ENCODE peak calls at places on chromosomes 11 and 22, in ten cellular contexts. One of them, this sample, is unnamed.

GRCh38 chr11:31825453-31826391 is 14.6 kb upstream of the PAX6 start:
- DNase-seq in heart left ventricle: no peak
- DNase-seq in naive thymus-derived CD4-positive, alpha-beta T cell: no peak
- DNase-seq in tibial artery: no peak
- DNase-seq in uterus: no peak
- DNase-seq in substantia nigra: no peak
- DNase-seq in heart right ventricle: no peak
- DNase-seq in body of pancreas: no peak
- DNase-seq in AG04450: no peak
- DNase-seq in brain microvascular endothelial cell: no peak
- DNase-seq in this sample: no peak

GRCh38 chr11:65553301-65554001 is 4.7 kb downstream of the LTBP3 start:
- DNase-seq in naive thymus-derived CD4-positive, alpha-beta T cell: peak
- DNase-seq in uterus: no peak
- DNase-seq in body of pancreas: no peak
- DNase-seq in heart right ventricle: no peak
- DNase-seq in brain microvascular endothelial cell: no peak
- DNase-seq in AG04450: no peak
- DNase-seq in tibial artery: no peak
- DNase-seq in substantia nigra: no peak
- DNase-seq in heart left ventricle: no peak
- DNase-seq in this sample: no peak

GRCh38 chr11:123480290-123480815 is 50.3 kb downstream of the GRAMD1B start:
- DNase-seq in heart left ventricle: no peak
- DNase-seq in heart right ventricle: no peak
- DNase-seq in body of pancreas: no peak
- DNase-seq in uterus: no peak
- DNase-seq in substantia nigra: no peak
- DNase-seq in tibial artery: no peak
- DNase-seq in naive thymus-derived CD4-positive, alpha-beta T cell: no peak
- DNase-seq in brain microvascular endothelial cell: no peak
- DNase-seq in AG04450: no peak
- DNase-seq in this sample: no peak

GRCh38 chr11:2534131-2534956 is 89.5 kb downstream of the KCNQ1 start:
- DNase-seq in body of pancreas: peak
- DNase-seq in tibial artery: no peak
- DNase-seq in substantia nigra: no peak
- DNase-seq in heart left ventricle: peak
- DNase-seq in uterus: no peak
- DNase-seq in AG04450: no peak
- DNase-seq in naive thymus-derived CD4-positive, alpha-beta T cell: no peak
- DNase-seq in heart right ventricle: no peak
- DNase-seq in brain microvascular endothelial cell: no peak
- DNase-seq in this sample: no peak

GRCh38 chr22:27387561-27387960 is 414.0 kb downstream of the MN1 start:
- DNase-seq in uterus: no peak
- DNase-seq in heart left ventricle: no peak
- DNase-seq in body of pancreas: no peak
- DNase-seq in heart right ventricle: no peak
- DNase-seq in tibial artery: no peak
- DNase-seq in naive thymus-derived CD4-positive, alpha-beta T cell: no peak
- DNase-seq in substantia nigra: no peak
- DNase-seq in brain microvascular endothelial cell: no peak
- DNase-seq in AG04450: no peak
- DNase-seq in this sample: no peak

GRCh38 chr11:61507962-61508824 is at the start of gene LRRC10B:
- DNase-seq in substantia nigra: no peak
- DNase-seq in uterus: no peak
- DNase-seq in heart left ventricle: no peak
- DNase-seq in AG04450: no peak
- DNase-seq in body of pancreas: peak
- DNase-seq in brain microvascular endothelial cell: no peak
- DNase-seq in naive thymus-derived CD4-positive, alpha-beta T cell: no peak
- DNase-seq in tibial artery: no peak
- DNase-seq in heart right ventricle: no peak
- DNase-seq in this sample: no peak

GRCh38 chr11:118437046-118437735 is 899 bp downstream of the KMT2A start:
- DNase-seq in brain microvascular endothelial cell: no peak
- DNase-seq in tibial artery: peak
- DNase-seq in uterus: peak
- DNase-seq in substantia nigra: no peak
- DNase-seq in heart left ventricle: peak
- DNase-seq in naive thymus-derived CD4-positive, alpha-beta T cell: peak
- DNase-seq in heart right ventricle: peak
- DNase-seq in body of pancreas: peak
- DNase-seq in AG04450: no peak
- DNase-seq in this sample: no peak

GRCh38 chr11:118200497-118200896 is 24.1 kb upstream of the SCN2B start:
- DNase-seq in uterus: no peak
- DNase-seq in substantia nigra: no peak
- DNase-seq in heart right ventricle: no peak
- DNase-seq in heart left ventricle: no peak
- DNase-seq in tibial artery: no peak
- DNase-seq in body of pancreas: no peak
- DNase-seq in brain microvascular endothelial cell: no peak
- DNase-seq in naive thymus-derived CD4-positive, alpha-beta T cell: no peak
- DNase-seq in AG04450: no peak
- DNase-seq in this sample: no peak

GRCh38 chr22:32876516-32876915 is 75.0 kb downstream of the TIMP3 start:
- DNase-seq in brain microvascular endothelial cell: no peak
- DNase-seq in AG04450: no peak
- DNase-seq in heart left ventricle: no peak
- DNase-seq in tibial artery: no peak
- DNase-seq in heart right ventricle: no peak
- DNase-seq in naive thymus-derived CD4-positive, alpha-beta T cell: no peak
- DNase-seq in uterus: no peak
- DNase-seq in body of pancreas: no peak
- DNase-seq in substantia nigra: no peak
- DNase-seq in this sample: no peak

GRCh38 chr11:68525930-68526329 is 65.4 kb downstream of the PPP6R3 start:
- DNase-seq in tibial artery: no peak
- DNase-seq in uterus: no peak
- DNase-seq in substantia nigra: no peak
- DNase-seq in AG04450: no peak
- DNase-seq in brain microvascular endothelial cell: peak
- DNase-seq in heart right ventricle: no peak
- DNase-seq in body of pancreas: no peak
- DNase-seq in naive thymus-derived CD4-positive, alpha-beta T cell: no peak
- DNase-seq in heart left ventricle: no peak
- DNase-seq in this sample: no peak

GRCh38 chr22:11627798-11628650 is 3900.0 kb upstream of the OR11H1 start:
- DNase-seq in tibial artery: no peak
- DNase-seq in brain microvascular endothelial cell: no peak
- DNase-seq in body of pancreas: no peak
- DNase-seq in heart left ventricle: no peak
- DNase-seq in uterus: no peak
- DNase-seq in substantia nigra: no peak
- DNase-seq in naive thymus-derived CD4-positive, alpha-beta T cell: no peak
- DNase-seq in AG04450: no peak
- DNase-seq in heart right ventricle: no peak
- DNase-seq in this sample: no peak

GRCh38 chr11:27497284-27497866 is 9.2 kb downstream of the LIN7C start:
- DNase-seq in tibial artery: no peak
- DNase-seq in heart right ventricle: no peak
- DNase-seq in AG04450: no peak
- DNase-seq in body of pancreas: no peak
- DNase-seq in brain microvascular endothelial cell: no peak
- DNase-seq in uterus: no peak
- DNase-seq in heart left ventricle: no peak
- DNase-seq in naive thymus-derived CD4-positive, alpha-beta T cell: no peak
- DNase-seq in substantia nigra: no peak
- DNase-seq in this sample: no peak

GRCh38 chr11:60924906-60925684 is 835 bp downstream of the TMEM132A start:
- DNase-seq in tibial artery: no peak
- DNase-seq in brain microvascular endothelial cell: no peak
- DNase-seq in heart right ventricle: no peak
- DNase-seq in body of pancreas: no peak
- DNase-seq in uterus: no peak
- DNase-seq in naive thymus-derived CD4-positive, alpha-beta T cell: no peak
- DNase-seq in substantia nigra: no peak
- DNase-seq in heart left ventricle: no peak
- DNase-seq in AG04450: no peak
- DNase-seq in this sample: no peak

GRCh38 chr11:64863381-64864060 is 14.9 kb downstream of the EHD1 start:
- DNase-seq in AG04450: no peak
- DNase-seq in tibial artery: no peak
- DNase-seq in naive thymus-derived CD4-positive, alpha-beta T cell: no peak
- DNase-seq in heart right ventricle: no peak
- DNase-seq in uterus: no peak
- DNase-seq in body of pancreas: no peak
- DNase-seq in brain microvascular endothelial cell: no peak
- DNase-seq in heart left ventricle: no peak
- DNase-seq in substantia nigra: no peak
- DNase-seq in this sample: no peak

DNA sequence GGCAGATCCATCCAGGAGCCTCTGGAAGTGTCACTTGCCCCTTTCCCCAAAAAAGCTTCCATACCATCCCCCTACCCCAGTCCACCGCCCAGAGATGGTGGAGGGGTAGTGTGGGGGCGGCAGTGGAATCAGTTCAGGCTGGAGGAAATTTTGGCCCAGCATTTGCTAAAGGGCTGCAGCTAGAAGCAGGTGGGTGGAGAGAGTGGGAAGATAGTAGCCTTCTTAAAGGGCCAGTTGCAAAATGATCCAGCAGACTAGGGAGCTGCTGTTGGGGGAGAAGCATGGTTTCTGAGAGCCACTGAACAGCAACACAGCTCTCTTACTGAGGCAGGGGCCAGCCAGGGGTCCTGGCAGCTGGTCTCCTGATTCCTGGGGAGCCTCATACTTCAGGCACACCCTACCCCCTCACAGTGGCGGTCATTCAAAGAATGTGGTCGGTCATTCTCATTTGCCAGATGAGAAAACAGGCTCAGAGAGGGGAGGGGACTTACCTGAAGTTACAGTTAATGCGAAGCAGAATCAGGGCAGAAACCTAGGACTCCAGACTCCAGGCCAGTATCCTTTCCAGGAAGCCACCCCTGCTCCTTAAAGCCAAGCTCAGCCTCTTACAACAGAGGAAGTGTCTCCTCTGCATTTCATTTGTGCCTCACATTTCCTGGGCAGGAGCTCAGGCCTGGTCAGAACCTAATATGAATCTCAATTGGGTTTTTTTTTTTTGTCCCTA is 5.4 kb downstream of the SEC14L2 start:
- DNase-seq in AG04450: no peak
- DNase-seq in body of pancreas: no peak
- DNase-seq in tibial artery: no peak
- DNase-seq in heart left ventricle: no peak
- DNase-seq in substantia nigra: no peak
- DNase-seq in uterus: no peak
- DNase-seq in heart right ventricle: no peak
- DNase-seq in brain microvascular endothelial cell: no peak
- DNase-seq in naive thymus-derived CD4-positive, alpha-beta T cell: no peak
- DNase-seq in this sample: no peak
- H3K27ac ChIP-seq in AG04450: no peak
- H3K27ac ChIP-seq in body of pancreas: no peak
- H3K27ac ChIP-seq in tibial artery: no peak
- H3K27ac ChIP-seq in heart left ventricle: no peak
- H3K27ac ChIP-seq in substantia nigra: peak
- H3K27ac ChIP-seq in uterus: no peak
- H3K27ac ChIP-seq in heart right ventricle: no peak
- H3K27ac ChIP-seq in brain microvascular endothelial cell: no peak
- H3K27ac ChIP-seq in naive thymus-derived CD4-positive, alpha-beta T cell: no peak
- H3K27ac ChIP-seq in this sample: no peak

GRCh38 chr11:8333431-8334401 is 70.0 kb upstream of the LMO1 start:
- DNase-seq in body of pancreas: no peak
- DNase-seq in naive thymus-derived CD4-positive, alpha-beta T cell: no peak
- DNase-seq in brain microvascular endothelial cell: peak
- DNase-seq in heart right ventricle: no peak
- DNase-seq in tibial artery: no peak
- DNase-seq in substantia nigra: no peak
- DNase-seq in uterus: no peak
- DNase-seq in AG04450: no peak
- DNase-seq in heart left ventricle: no peak
- DNase-seq in this sample: no peak
- H3K27ac ChIP-seq in body of pancreas: no peak
- H3K27ac ChIP-seq in naive thymus-derived CD4-positive, alpha-beta T cell: no peak
- H3K27ac ChIP-seq in brain microvascular endothelial cell: no peak
- H3K27ac ChIP-seq in heart right ventricle: no peak
- H3K27ac ChIP-seq in tibial artery: no peak
- H3K27ac ChIP-seq in substantia nigra: no peak
- H3K27ac ChIP-seq in uterus: no peak
- H3K27ac ChIP-seq in AG04450: no peak
- H3K27ac ChIP-seq in heart left ventricle: no peak
- H3K27ac ChIP-seq in this sample: no peak

GRCh38 chr11:33160587-33160986 is 693 bp downstream of the CSTF3 start:
- DNase-seq in heart right ventricle: no peak
- DNase-seq in substantia nigra: no peak
- DNase-seq in brain microvascular endothelial cell: no peak
- DNase-seq in uterus: no peak
- DNase-seq in naive thymus-derived CD4-positive, alpha-beta T cell: no peak
- DNase-seq in tibial artery: no peak
- DNase-seq in heart left ventricle: no peak
- DNase-seq in AG04450: no peak
- DNase-seq in body of pancreas: no peak
- DNase-seq in this sample: no peak

GRCh38 chr11:33157103-33158027 is 3.9 kb downstream of the CSTF3 start:
- DNase-seq in brain microvascular endothelial cell: no peak
- DNase-seq in AG04450: no peak
- DNase-seq in naive thymus-derived CD4-positive, alpha-beta T cell: no peak
- DNase-seq in uterus: no peak
- DNase-seq in substantia nigra: no peak
- DNase-seq in heart left ventricle: no peak
- DNase-seq in tibial artery: no peak
- DNase-seq in heart right ventricle: no peak
- DNase-seq in body of pancreas: no peak
- DNase-seq in this sample: no peak

GRCh38 chr11:33161120-33162005 is at the start of gene CSTF3:
- DNase-seq in heart right ventricle: peak
- DNase-seq in tibial artery: peak
- DNase-seq in brain microvascular endothelial cell: peak
- DNase-seq in uterus: peak
- DNase-seq in body of pancreas: peak
- DNase-seq in AG04450: peak
- DNase-seq in heart left ventricle: peak
- DNase-seq in substantia nigra: peak
- DNase-seq in naive thymus-derived CD4-positive, alpha-beta T cell: peak
- DNase-seq in this sample: peak

GRCh38 chr11:33158596-33158995 is 2.7 kb downstream of the CSTF3 start:
- DNase-seq in tibial artery: no peak
- DNase-seq in heart left ventricle: no peak
- DNase-seq in brain microvascular endothelial cell: no peak
- DNase-seq in body of pancreas: no peak
- DNase-seq in AG04450: no peak
- DNase-seq in naive thymus-derived CD4-positive, alpha-beta T cell: no peak
- DNase-seq in substantia nigra: no peak
- DNase-seq in uterus: no peak
- DNase-seq in heart right ventricle: no peak
- DNase-seq in this sample: no peak

GRCh38 chr11:33160147-33160546 is 1.1 kb downstream of the CSTF3 start:
- DNase-seq in AG04450: no peak
- DNase-seq in naive thymus-derived CD4-positive, alpha-beta T cell: no peak
- DNase-seq in body of pancreas: no peak
- DNase-seq in uterus: no peak
- DNase-seq in heart right ventricle: no peak
- DNase-seq in brain microvascular endothelial cell: peak
- DNase-seq in tibial artery: no peak
- DNase-seq in substantia nigra: no peak
- DNase-seq in heart left ventricle: no peak
- DNase-seq in this sample: no peak
- H3K27ac ChIP-seq in AG04450: no peak
- H3K27ac ChIP-seq in naive thymus-derived CD4-positive, alpha-beta T cell: peak
- H3K27ac ChIP-seq in body of pancreas: no peak
- H3K27ac ChIP-seq in uterus: no peak
- H3K27ac ChIP-seq in heart right ventricle: no peak
- H3K27ac ChIP-seq in brain microvascular endothelial cell: peak
- H3K27ac ChIP-seq in tibial artery: no peak
- H3K27ac ChIP-seq in substantia nigra: no peak
- H3K27ac ChIP-seq in heart left ventricle: no peak
- H3K27ac ChIP-seq in this sample: no peak

GRCh38 chr11:59787255-59787588 is 23.4 kb downstream of the MRPL16 start:
- DNase-seq in naive thymus-derived CD4-positive, alpha-beta T cell: no peak
- DNase-seq in body of pancreas: no peak
- DNase-seq in tibial artery: no peak
- DNase-seq in substantia nigra: no peak
- DNase-seq in AG04450: no peak
- DNase-seq in uterus: no peak
- DNase-seq in heart right ventricle: no peak
- DNase-seq in heart left ventricle: no peak
- DNase-seq in brain microvascular endothelial cell: no peak
- DNase-seq in this sample: no peak
- H3K27ac ChIP-seq in naive thymus-derived CD4-positive, alpha-beta T cell: no peak
- H3K27ac ChIP-seq in body of pancreas: peak
- H3K27ac ChIP-seq in tibial artery: no peak
- H3K27ac ChIP-seq in substantia nigra: no peak
- H3K27ac ChIP-seq in AG04450: peak
- H3K27ac ChIP-seq in uterus: no peak
- H3K27ac ChIP-seq in heart right ventricle: peak
- H3K27ac ChIP-seq in heart left ventricle: peak
- H3K27ac ChIP-seq in brain microvascular endothelial cell: peak
- H3K27ac ChIP-seq in this sample: no peak